ENCODE peak calls at places on chromosomes 7 and 10, in ten cellular contexts. One of them, this sample, is unnamed.

GRCh38 chr10:43983856-43984271 is 335.2 kb upstream of the ZNF32 start:
- DNase-seq in A549: no peak
- DNase-seq in heart left ventricle: no peak
- DNase-seq in Peyer's patch: no peak
- DNase-seq in IMR-90: no peak
- DNase-seq in mesothelial cell of epicardium: no peak
- DNase-seq in neural crest cell: no peak
- DNase-seq in suprapubic skin: no peak
- DNase-seq in thoracic aorta: no peak
- DNase-seq in HFFc6: no peak
- DNase-seq in this sample: no peak

GRCh38 chr7:31875424-31875823 is 188.4 kb downstream of the PPP1R17 start:
- DNase-seq in A549: no peak
- DNase-seq in heart left ventricle: peak
- DNase-seq in Peyer's patch: no peak
- DNase-seq in IMR-90: no peak
- DNase-seq in mesothelial cell of epicardium: no peak
- DNase-seq in neural crest cell: no peak
- DNase-seq in suprapubic skin: no peak
- DNase-seq in thoracic aorta: no peak
- DNase-seq in HFFc6: no peak
- DNase-seq in this sample: no peak

GRCh38 chr10:88893611-88894010 is 13.6 kb downstream of the STAMBPL1 start:
- DNase-seq in A549: no peak
- DNase-seq in heart left ventricle: no peak
- DNase-seq in Peyer's patch: no peak
- DNase-seq in IMR-90: peak
- DNase-seq in mesothelial cell of epicardium: no peak
- DNase-seq in neural crest cell: no peak
- DNase-seq in suprapubic skin: no peak
- DNase-seq in thoracic aorta: no peak
- DNase-seq in HFFc6: peak
- DNase-seq in this sample: no peak

GRCh38 chr7:43873300-43873699 is 4.0 kb upstream of the MRPS24 start:
- DNase-seq in A549: no peak
- DNase-seq in heart left ventricle: no peak
- DNase-seq in Peyer's patch: peak
- DNase-seq in IMR-90: peak
- DNase-seq in mesothelial cell of epicardium: no peak
- DNase-seq in neural crest cell: no peak
- DNase-seq in suprapubic skin: no peak
- DNase-seq in thoracic aorta: peak
- DNase-seq in HFFc6: peak
- DNase-seq in this sample: no peak

GRCh38 chr7:136865236-136865635 is 3.2 kb upstream of the CHRM2 start:
- DNase-seq in A549: no peak
- DNase-seq in heart left ventricle: no peak
- DNase-seq in Peyer's patch: no peak
- DNase-seq in IMR-90: no peak
- DNase-seq in mesothelial cell of epicardium: no peak
- DNase-seq in neural crest cell: no peak
- DNase-seq in suprapubic skin: no peak
- DNase-seq in thoracic aorta: no peak
- DNase-seq in HFFc6: no peak
- DNase-seq in this sample: no peak

GRCh38 chr7:36472141-36472729 is 82.6 kb downstream of the ANLN start:
- DNase-seq in A549: no peak
- DNase-seq in heart left ventricle: no peak
- DNase-seq in Peyer's patch: no peak
- DNase-seq in IMR-90: no peak
- DNase-seq in mesothelial cell of epicardium: no peak
- DNase-seq in neural crest cell: no peak
- DNase-seq in suprapubic skin: no peak
- DNase-seq in thoracic aorta: no peak
- DNase-seq in HFFc6: no peak
- DNase-seq in this sample: no peak

GRCh38 chr7:47827321-47827720 is 120.9 kb downstream of the PKD1L1 start:
- DNase-seq in A549: no peak
- DNase-seq in heart left ventricle: no peak
- DNase-seq in Peyer's patch: no peak
- DNase-seq in IMR-90: no peak
- DNase-seq in mesothelial cell of epicardium: no peak
- DNase-seq in neural crest cell: no peak
- DNase-seq in suprapubic skin: no peak
- DNase-seq in thoracic aorta: no peak
- DNase-seq in HFFc6: no peak
- DNase-seq in this sample: no peak

GRCh38 chr10:132983250-132984007 is 41.1 kb upstream of the CFAP46 start:
- DNase-seq in A549: no peak
- DNase-seq in heart left ventricle: no peak
- DNase-seq in Peyer's patch: no peak
- DNase-seq in IMR-90: no peak
- DNase-seq in mesothelial cell of epicardium: no peak
- DNase-seq in neural crest cell: no peak
- DNase-seq in suprapubic skin: no peak
- DNase-seq in thoracic aorta: no peak
- DNase-seq in HFFc6: no peak
- DNase-seq in this sample: peak

GRCh38 chr7:77439572-77439971 is 23.4 kb upstream of the GSAP start:
- DNase-seq in A549: peak
- DNase-seq in heart left ventricle: peak
- DNase-seq in Peyer's patch: peak
- DNase-seq in IMR-90: no peak
- DNase-seq in mesothelial cell of epicardium: no peak
- DNase-seq in neural crest cell: no peak
- DNase-seq in suprapubic skin: no peak
- DNase-seq in thoracic aorta: no peak
- DNase-seq in HFFc6: no peak
- DNase-seq in this sample: no peak

GRCh38 chr7:55209366-55209765 is 155.8 kb upstream of the LANCL2 start:
- DNase-seq in A549: no peak
- DNase-seq in heart left ventricle: no peak
- DNase-seq in Peyer's patch: no peak
- DNase-seq in IMR-90: no peak
- DNase-seq in mesothelial cell of epicardium: no peak
- DNase-seq in neural crest cell: no peak
- DNase-seq in suprapubic skin: no peak
- DNase-seq in thoracic aorta: no peak
- DNase-seq in HFFc6: no peak
- DNase-seq in this sample: no peak

GRCh38 chr7:25659841-25660240 is 431.6 kb upstream of the NPVF start:
- DNase-seq in A549: no peak
- DNase-seq in heart left ventricle: no peak
- DNase-seq in Peyer's patch: no peak
- DNase-seq in IMR-90: no peak
- DNase-seq in mesothelial cell of epicardium: no peak
- DNase-seq in neural crest cell: no peak
- DNase-seq in suprapubic skin: no peak
- DNase-seq in thoracic aorta: no peak
- DNase-seq in HFFc6: no peak
- DNase-seq in this sample: no peak

GRCh38 chr7:26853788-26854393 is 10.5 kb downstream of the SKAP2 start:
- DNase-seq in A549: no peak
- DNase-seq in heart left ventricle: no peak
- DNase-seq in Peyer's patch: no peak
- DNase-seq in IMR-90: peak
- DNase-seq in mesothelial cell of epicardium: no peak
- DNase-seq in neural crest cell: no peak
- DNase-seq in suprapubic skin: no peak
- DNase-seq in thoracic aorta: no peak
- DNase-seq in HFFc6: peak
- DNase-seq in this sample: no peak

GRCh38 chr7:266851-267840 is 22.8 kb upstream of the FOXL3 start:
- DNase-seq in A549: no peak
- DNase-seq in heart left ventricle: no peak
- DNase-seq in Peyer's patch: peak
- DNase-seq in IMR-90: no peak
- DNase-seq in mesothelial cell of epicardium: peak
- DNase-seq in neural crest cell: peak
- DNase-seq in suprapubic skin: no peak
- DNase-seq in thoracic aorta: no peak
- DNase-seq in HFFc6: no peak
- DNase-seq in this sample: peak
- TF ChIP-seq CTCF in A549: no peak
- TF ChIP-seq CTCF in heart left ventricle: peak
- TF ChIP-seq CTCF in Peyer's patch: no peak
- TF ChIP-seq CTCF in IMR-90: peak
- TF ChIP-seq CTCF in mesothelial cell of epicardium: peak
- TF ChIP-seq CTCF in neural crest cell: peak
- TF ChIP-seq CTCF in suprapubic skin: no peak
- TF ChIP-seq CTCF in thoracic aorta: peak
- TF ChIP-seq CTCF in HFFc6: peak
- TF ChIP-seq CTCF in this sample: peak

GRCh38 chr10:70348228-70348850 is 34.1 kb downstream of the LRRC20 start:
- DNase-seq in A549: peak
- DNase-seq in heart left ventricle: no peak
- DNase-seq in Peyer's patch: peak
- DNase-seq in IMR-90: no peak
- DNase-seq in mesothelial cell of epicardium: no peak
- DNase-seq in neural crest cell: no peak
- DNase-seq in suprapubic skin: no peak
- DNase-seq in thoracic aorta: no peak
- DNase-seq in HFFc6: no peak
- DNase-seq in this sample: peak
- TF ChIP-seq CTCF in A549: peak
- TF ChIP-seq CTCF in heart left ventricle: peak
- TF ChIP-seq CTCF in Peyer's patch: no peak
- TF ChIP-seq CTCF in IMR-90: peak
- TF ChIP-seq CTCF in mesothelial cell of epicardium: no peak
- TF ChIP-seq CTCF in neural crest cell: peak
- TF ChIP-seq CTCF in suprapubic skin: no peak
- TF ChIP-seq CTCF in thoracic aorta: peak
- TF ChIP-seq CTCF in HFFc6: peak
- TF ChIP-seq CTCF in this sample: peak

GRCh38 chr10:71319800-71320392 is 837 bp downstream of the SLC29A3 start:
- DNase-seq in A549: no peak
- DNase-seq in heart left ventricle: no peak
- DNase-seq in Peyer's patch: no peak
- DNase-seq in IMR-90: no peak
- DNase-seq in mesothelial cell of epicardium: no peak
- DNase-seq in neural crest cell: no peak
- DNase-seq in suprapubic skin: no peak
- DNase-seq in thoracic aorta: no peak
- DNase-seq in HFFc6: no peak
- DNase-seq in this sample: no peak
- TF ChIP-seq CTCF in A549: no peak
- TF ChIP-seq CTCF in heart left ventricle: no peak
- TF ChIP-seq CTCF in Peyer's patch: no peak
- TF ChIP-seq CTCF in IMR-90: no peak
- TF ChIP-seq CTCF in mesothelial cell of epicardium: peak
- TF ChIP-seq CTCF in neural crest cell: peak
- TF ChIP-seq CTCF in suprapubic skin: no peak
- TF ChIP-seq CTCF in thoracic aorta: no peak
- TF ChIP-seq CTCF in HFFc6: peak
- TF ChIP-seq CTCF in this sample: peak

DNA sequence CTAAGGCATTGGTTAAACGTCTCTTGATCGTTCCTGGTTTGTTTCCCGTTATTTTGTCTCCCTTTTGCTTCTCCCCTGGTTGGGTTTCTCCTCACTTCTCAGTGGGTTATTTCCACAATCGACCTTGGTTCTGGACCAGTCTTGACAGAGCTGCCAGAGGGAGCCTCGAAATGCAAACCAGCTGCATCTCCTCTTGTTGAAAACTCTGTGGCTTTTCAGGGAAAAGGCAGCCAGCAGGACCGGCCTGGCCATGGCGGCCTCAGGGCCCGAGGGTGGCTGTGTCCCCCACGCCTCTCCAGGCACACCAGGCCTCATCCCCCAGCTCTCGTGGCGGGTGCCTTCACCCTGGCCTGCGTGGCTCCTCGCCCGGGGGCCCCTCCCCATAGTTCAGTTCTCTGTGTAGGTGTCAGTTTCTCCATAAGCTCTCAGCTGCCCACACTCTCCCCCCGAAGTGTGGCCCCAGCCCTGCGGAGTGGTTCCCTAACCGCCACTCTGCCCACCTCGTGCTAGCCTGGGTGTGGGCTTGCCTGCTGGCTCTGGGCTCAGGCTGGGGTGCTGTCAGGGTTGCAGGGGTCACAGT is 63.5 kb downstream of the MGMT start:
- DNase-seq in A549: no peak
- DNase-seq in heart left ventricle: no peak
- DNase-seq in Peyer's patch: no peak
- DNase-seq in IMR-90: no peak
- DNase-seq in mesothelial cell of epicardium: no peak
- DNase-seq in neural crest cell: no peak
- DNase-seq in suprapubic skin: no peak
- DNase-seq in thoracic aorta: no peak
- DNase-seq in HFFc6: no peak
- DNase-seq in this sample: no peak
- TF ChIP-seq CTCF in A549: no peak
- TF ChIP-seq CTCF in heart left ventricle: no peak
- TF ChIP-seq CTCF in Peyer's patch: no peak
- TF ChIP-seq CTCF in IMR-90: no peak
- TF ChIP-seq CTCF in mesothelial cell of epicardium: no peak
- TF ChIP-seq CTCF in neural crest cell: no peak
- TF ChIP-seq CTCF in suprapubic skin: no peak
- TF ChIP-seq CTCF in thoracic aorta: no peak
- TF ChIP-seq CTCF in HFFc6: no peak
- TF ChIP-seq CTCF in this sample: no peak

GRCh38 chr7:28855538-28856217 is 102.5 kb downstream of the TRIL start:
- DNase-seq in A549: peak
- DNase-seq in heart left ventricle: no peak
- DNase-seq in Peyer's patch: no peak
- DNase-seq in IMR-90: peak
- DNase-seq in mesothelial cell of epicardium: no peak
- DNase-seq in neural crest cell: no peak
- DNase-seq in suprapubic skin: no peak
- DNase-seq in thoracic aorta: no peak
- DNase-seq in HFFc6: peak
- DNase-seq in this sample: no peak
- TF ChIP-seq CTCF in A549: no peak
- TF ChIP-seq CTCF in heart left ventricle: no peak
- TF ChIP-seq CTCF in Peyer's patch: no peak
- TF ChIP-seq CTCF in IMR-90: no peak
- TF ChIP-seq CTCF in mesothelial cell of epicardium: no peak
- TF ChIP-seq CTCF in neural crest cell: no peak
- TF ChIP-seq CTCF in suprapubic skin: no peak
- TF ChIP-seq CTCF in thoracic aorta: no peak
- TF ChIP-seq CTCF in HFFc6: no peak
- TF ChIP-seq CTCF in this sample: no peak

GRCh38 chr7:39153647-39154046 is 175.9 kb downstream of the POU6F2 start:
- DNase-seq in A549: no peak
- DNase-seq in heart left ventricle: no peak
- DNase-seq in Peyer's patch: no peak
- DNase-seq in IMR-90: no peak
- DNase-seq in mesothelial cell of epicardium: no peak
- DNase-seq in neural crest cell: no peak
- DNase-seq in suprapubic skin: no peak
- DNase-seq in thoracic aorta: no peak
- DNase-seq in HFFc6: no peak
- DNase-seq in this sample: no peak
- TF ChIP-seq CTCF in A549: no peak
- TF ChIP-seq CTCF in heart left ventricle: no peak
- TF ChIP-seq CTCF in Peyer's patch: no peak
- TF ChIP-seq CTCF in IMR-90: no peak
- TF ChIP-seq CTCF in mesothelial cell of epicardium: no peak
- TF ChIP-seq CTCF in neural crest cell: no peak
- TF ChIP-seq CTCF in suprapubic skin: no peak
- TF ChIP-seq CTCF in thoracic aorta: no peak
- TF ChIP-seq CTCF in HFFc6: no peak
- TF ChIP-seq CTCF in this sample: no peak

This sample was measured in chondrocyte.